ENCODE peak calls at places on chromosomes 12 and 14, in five cellular contexts. S is fibroblast of mammary gland, R is progenitor cell of endocrine pancreas, L is PC-3, O is NB4. K is an unnamed sample.

GRCh38 chr14:50773632-50774541 is 57.1 kb downstream of the NIN start:
- DNase-seq in S (peak; percentile 72), L (peak; percentile 91), O (peak; percentile 31), R (peak; percentile 37), K (no peak)

GRCh38 chr12:1398673-1399072 is 195.7 kb downstream of the FBXL14 start:
- DNase-seq in L (peak; percentile 11), O (peak; percentile 27), S (peak; percentile 66), R (no peak), K (no peak)

GRCh38 chr12:6773662-6774351 is 1.5 kb downstream of the LAG3 start:
- DNase-seq in S (no peak), O (no peak), R (no peak), L (no peak), K (no peak)

GRCh38 chr14:99127651-99128167 is 144.3 kb downstream of the BCL11B start:
- DNase-seq in L (peak; percentile 11), S (no peak), R (no peak), O (no peak), K (no peak)

GRCh38 chr14:33950320-33951182 is at the start of gene EGLN3:
- DNase-seq in R (peak; percentile 82), L (peak; percentile 85), S (peak; percentile 61), O (no peak), K (peak; percentile 52)

GRCh38 chr14:54040851-54041250 is 84.2 kb upstream of the BMP4 start:
- DNase-seq in O (no peak), R (no peak), S (peak; percentile 2), L (peak; percentile 91), K (no peak)

GRCh38 chr12:75444444-75445136 is 36.0 kb upstream of the GLIPR1 start:
- DNase-seq in S (peak; percentile 68), R (no peak), O (no peak), L (peak; percentile 75), K (no peak)

GRCh38 chr12:26226629-26227375 is 31.4 kb downstream of the SSPN start:
- DNase-seq in R (peak; percentile 37), L (peak; percentile 41), S (no peak), O (peak; percentile 85), K (no peak)

GRCh38 chr12:108046135-108046534 is 83.0 kb upstream of the WSCD2 start:
- DNase-seq in S (no peak), L (no peak), R (no peak), O (no peak), K (no peak)

GRCh38 chr12:104707794-104708558 is 250.1 kb downstream of the SLC41A2 start:
- DNase-seq in L (no peak), R (no peak), S (no peak), O (no peak), K (no peak)

GRCh38 chr12:50520345-50520744 is 15.6 kb downstream of the DIP2B start:
- DNase-seq in L (no peak), R (no peak), O (no peak), S (no peak), K (no peak)

GRCh38 chr14:103220134-103220981 is 97.1 kb downstream of the TNFAIP2 start:
- DNase-seq in O (no peak), L (no peak), S (no peak), R (no peak), K (no peak)

GRCh38 chr12:55906056-55906455 is 21.6 kb downstream of the PYM1 start:
- DNase-seq in L (peak; percentile 64), O (no peak), R (no peak), S (peak; percentile 74), K (no peak)

GRCh38 chr14:77980475-77981321 is 180.8 kb downstream of the ADCK1 start:
- DNase-seq in L (no peak), S (no peak), O (peak; percentile 7), R (peak; percentile 57), K (no peak)

GRCh38 chr14:90639641-90640040 is 176.6 kb downstream of the TTC7B start:
- DNase-seq in S (no peak), R (no peak), O (no peak), L (no peak), K (no peak)

GRCh38 chr12:121330692-121331091 is 21.5 kb downstream of the ANAPC5 start:
- DNase-seq in R (no peak), L (no peak), O (no peak), S (no peak), K (no peak)

GRCh38 chr12:125050446-125050845 is 14.8 kb upstream of the AACS start:
- DNase-seq in S (no peak), L (no peak), R (no peak), O (no peak), K (no peak)

GRCh38 chr14:30608533-30609006 is 13.5 kb upstream of the SCFD1 start:
- DNase-seq in L (peak; percentile 51), R (no peak), O (no peak), S (peak; percentile 62), K (no peak)

GRCh38 chr12:92144045-92144630 is 1.5 kb downstream of the BTG1 start:
- DNase-seq in S (peak; percentile 99), L (peak; percentile 77), R (peak; percentile 48), O (peak; percentile 97), K (peak; percentile 83)

GRCh38 chr12:50901685-50902113 is 50.6 kb upstream of the HIGD1C start:
- DNase-seq in R (no peak), L (no peak), O (no peak), S (no peak), K (no peak)

GRCh38 chr14:89870335-89870734 is 84.2 kb downstream of the EFCAB11 start:
- DNase-seq in R (no peak), S (peak; percentile 87), L (peak; percentile 58), O (no peak), K (no peak)

DNA sequence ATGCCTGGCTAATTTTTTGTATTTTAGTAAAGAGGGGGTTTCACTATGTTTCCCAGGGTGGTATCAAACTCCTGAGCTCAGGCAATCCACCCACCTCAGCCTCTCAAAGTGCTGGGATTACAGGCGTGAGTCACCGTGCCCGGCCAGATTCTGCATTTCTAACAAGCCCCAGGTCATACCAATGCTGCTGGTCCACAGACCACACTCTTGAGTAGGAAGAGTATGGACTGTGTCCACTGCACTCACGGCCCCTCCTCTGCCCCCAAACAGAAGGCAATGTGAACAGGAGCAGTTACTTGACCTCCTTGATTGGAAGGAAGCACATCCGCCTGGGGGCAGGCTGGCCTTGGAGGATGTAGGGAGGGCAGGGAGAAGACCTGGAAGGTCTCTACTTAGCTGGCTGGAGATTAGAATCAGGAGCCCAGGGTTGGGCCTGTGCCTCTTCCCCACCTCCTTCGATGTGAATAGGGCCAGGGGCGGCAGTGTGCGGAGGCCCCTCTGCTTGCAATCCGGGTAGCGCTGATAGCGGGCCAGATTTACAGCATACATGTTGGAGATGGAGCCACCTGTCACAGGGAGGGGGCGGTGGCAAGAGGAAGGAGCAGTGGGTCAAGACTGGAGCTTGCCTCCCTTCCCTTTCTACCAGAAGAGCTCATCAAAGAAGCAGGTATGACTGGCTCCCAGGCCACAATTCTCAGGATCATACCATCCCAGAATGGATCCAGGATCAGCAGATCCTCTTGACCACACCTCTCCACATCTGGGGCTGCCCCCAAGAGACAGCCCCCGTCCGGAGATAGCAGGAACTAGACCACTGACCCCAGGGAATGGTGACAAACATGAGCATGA is 9.4 kb upstream of the ZNF740 start:
- DNase-seq in R (no peak), L (no peak), O (no peak), S (no peak), K (no peak)
- TF ChIP-seq CTCF in R (no peak), L (no peak), O (no peak), S (no peak), K (no peak)

GRCh38 chr14:72404106-72404774 is 472.0 kb downstream of the RGS6 start:
- DNase-seq in O (no peak), S (no peak), L (peak; percentile 19), R (no peak), K (no peak)

GRCh38 chr14:72409047-72409446 is 476.8 kb downstream of the RGS6 start:
- DNase-seq in O (no peak), S (no peak), L (no peak), R (no peak), K (no peak)

GRCh38 chr14:72402429-72402772 is 470.2 kb downstream of the RGS6 start:
- DNase-seq in O (no peak), S (no peak), L (no peak), R (no peak), K (no peak)

GRCh38 chr14:72401632-72402428 is 469.6 kb downstream of the RGS6 start:
- DNase-seq in O (no peak), S (no peak), L (peak; percentile 26), R (no peak), K (no peak)

DNA sequence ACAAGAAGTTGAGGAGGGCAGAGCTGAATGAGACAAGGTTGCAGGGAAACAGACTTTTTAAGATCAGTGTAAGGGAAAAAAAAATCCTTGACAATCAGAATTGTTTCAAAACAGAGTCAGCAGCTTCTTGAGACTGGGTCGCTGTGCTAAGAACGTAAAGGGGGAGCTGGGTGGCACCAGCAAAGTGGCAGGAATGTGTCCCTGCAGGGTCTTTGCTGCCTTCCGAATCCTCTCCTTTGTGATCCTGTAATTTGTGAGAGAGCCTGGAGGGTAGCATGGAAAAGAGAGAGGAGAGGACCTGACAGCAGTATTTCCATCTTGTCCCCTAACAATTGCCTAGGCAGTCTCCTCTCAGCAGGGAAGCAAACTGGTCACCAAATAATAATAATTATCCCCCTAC is 472.8 kb downstream of the RGS6 start:
- DNase-seq in R (no peak), O (no peak), L (no peak), S (no peak), K (no peak)
- TF ChIP-seq CTCF in R (no peak), O (no peak), L (no peak), S (no peak), K (no peak)

DNA sequence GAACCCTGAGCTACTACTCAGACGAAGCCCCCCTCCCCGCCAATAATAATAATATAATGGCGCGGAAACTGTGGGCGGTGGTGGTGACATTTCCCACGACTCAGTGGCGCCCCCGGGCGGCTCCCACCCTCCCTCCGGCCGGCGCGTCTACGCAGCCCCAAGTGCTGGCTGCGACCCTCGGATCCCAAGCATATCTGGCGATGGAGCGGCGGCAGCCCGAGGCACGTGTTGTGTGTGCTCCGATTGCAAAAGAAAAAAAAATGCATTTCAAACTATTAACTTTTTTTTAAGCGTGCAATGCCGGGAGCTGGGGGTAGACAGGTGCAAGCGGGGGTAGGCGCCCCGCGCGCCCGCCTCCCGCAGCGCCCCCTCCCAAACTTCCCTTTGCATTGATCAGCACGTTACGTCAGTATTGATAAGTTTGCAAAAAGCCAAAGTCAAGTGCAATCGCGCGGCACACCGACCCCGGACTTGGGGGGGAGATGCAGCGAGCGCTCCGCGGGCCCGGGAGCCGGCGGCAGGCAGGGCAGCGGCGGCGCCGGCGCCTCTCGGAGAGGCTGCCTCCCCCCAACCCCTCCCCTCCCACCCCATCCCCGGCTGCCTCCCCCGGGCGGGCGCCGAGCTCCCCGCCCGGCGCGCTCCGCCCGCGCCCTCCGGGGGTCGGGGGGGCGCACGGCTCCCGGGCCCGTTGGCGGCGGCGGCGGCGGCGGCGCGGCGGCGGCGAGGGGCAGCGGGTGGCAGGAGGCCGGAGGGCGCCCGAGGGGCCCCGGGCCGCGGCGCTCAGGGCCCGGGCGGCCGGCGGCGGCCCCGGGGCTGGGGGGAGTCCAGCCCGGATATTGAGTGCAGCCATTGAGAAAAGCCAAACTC is 113.1 kb upstream of the MYL2 start:
- DNase-seq in O (peak; percentile 22), R (peak; percentile 39), S (no peak), L (no peak), K (no peak)
- TF ChIP-seq CTCF in O (peak; percentile 35), R (peak; percentile 77), S (no peak), L (peak; percentile 48), K (peak; percentile 30)

DNA sequence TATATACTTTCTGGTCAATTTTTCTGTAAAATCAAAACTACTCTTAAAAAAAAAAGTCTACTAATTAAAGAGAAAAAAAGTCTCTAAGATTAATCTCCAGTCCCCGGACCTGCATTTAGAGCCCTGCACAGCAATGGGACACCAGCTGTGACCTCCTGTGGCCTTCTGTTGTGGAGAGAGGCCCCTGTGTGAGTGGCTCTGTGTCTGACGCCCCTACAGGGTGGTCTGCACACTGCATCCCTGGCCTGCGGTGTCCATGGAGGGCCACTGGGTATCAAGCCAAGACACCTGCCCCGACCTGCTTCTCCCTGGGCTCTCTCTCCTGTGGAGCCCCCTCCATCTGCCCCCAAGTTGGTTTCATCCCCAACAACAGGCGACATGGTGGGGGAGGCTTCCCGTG is 248.0 kb upstream of the DIO3 start:
- DNase-seq in S (no peak), R (no peak), L (no peak), O (no peak), K (no peak)
- TF ChIP-seq CTCF in S (no peak), R (peak; percentile 19), L (no peak), O (peak; percentile 18), K (no peak)

K was measured in CD14-positive monocyte.